ENCODE peak calls at places on chromosomes 4 and X, in seven cellular contexts. A is heart right ventricle, I is Peyer's patch, K is fibroblast of pulmonary artery, W is foreskin fibroblast, C is H9, F is astrocyte of the spinal cord. R is an unnamed sample.

GRCh38 chr4:143241892-143242291 is 57.2 kb downstream of the USP38 start:
- DNase-seq in W (no peak), A (no peak), C (no peak), I (no peak), K (peak; percentile 23), F (no peak), R (no peak)

GRCh38 chr4:48222491-48222890 is 47.1 kb downstream of the TEC start:
- DNase-seq in I (no peak), C (no peak), F (no peak), W (no peak), K (no peak), A (no peak), R (no peak)

GRCh38 chrX:68710870-68711576 is 63.6 kb downstream of the STARD8 start:
- DNase-seq in F (peak; percentile 37), A (no peak), C (peak; percentile 73), W (peak; percentile 32), K (peak; percentile 62), I (peak; percentile 53), R (no peak)

GRCh38 chrX:129781134-129782014 is 1.6 kb downstream of the SASH3 start:
- DNase-seq in K (no peak), I (peak; percentile 93), A (no peak), W (no peak), C (no peak), F (no peak), R (peak; percentile 66)

GRCh38 chrX:77743720-77744119 is 42.3 kb downstream of the ATRX start:
- DNase-seq in W (no peak), A (no peak), K (no peak), I (no peak), C (no peak), F (peak; percentile 8), R (no peak)

GRCh38 chrX:135086197-135086854 is 34.0 kb downstream of the ETDB start:
- DNase-seq in K (peak; percentile 68), A (peak; percentile 16), F (peak; percentile 56), W (peak; percentile 71), I (peak; percentile 63), C (peak; percentile 53), R (no peak)

GRCh38 chr4:71259911-71260331 is 78.9 kb upstream of the SLC4A4 start:
- DNase-seq in F (no peak), K (peak; percentile 16), I (no peak), W (no peak), A (peak; percentile 26), C (no peak), R (no peak)

GRCh38 chr4:1832690-1833089 is 23.3 kb downstream of the LETM1 start:
- DNase-seq in C (no peak), K (no peak), I (no peak), W (no peak), F (no peak), A (no peak), R (no peak)

GRCh38 chr4:84503495-84504437 is 4.7 kb upstream of the NKX6-1 start:
- DNase-seq in I (no peak), C (no peak), A (peak; percentile 23), F (peak; percentile 80), K (peak; percentile 79), W (peak; percentile 81), R (no peak)

GRCh38 chr4:13522282-13523104 is 21.8 kb downstream of the NKX3-2 start:
- DNase-seq in A (no peak), F (no peak), I (no peak), K (no peak), W (peak; percentile 14), C (no peak), R (no peak)

GRCh38 chrX:53571494-53571893 is 115.0 kb downstream of the HUWE1 start:
- DNase-seq in K (no peak), F (no peak), W (no peak), I (no peak), C (no peak), A (no peak), R (no peak)
- TF ChIP-seq CTCF in K (no peak), F (no peak), W (no peak), I (no peak), C (no peak), A (no peak), R (no peak)

GRCh38 chrX:17743913-17744312 is 6.6 kb downstream of the SCML1 start:
- DNase-seq in I (no peak), K (no peak), A (no peak), C (no peak), W (no peak), F (no peak), R (no peak)

GRCh38 chrX:17748684-17749083 is 11.4 kb downstream of the SCML1 start:
- DNase-seq in K (no peak), C (no peak), W (no peak), A (no peak), I (no peak), F (no peak), R (no peak)

GRCh38 chrX:17741123-17741511 is 3.8 kb downstream of the SCML1 start:
- DNase-seq in W (no peak), F (no peak), C (no peak), A (no peak), I (no peak), K (no peak), R (no peak)

GRCh38 chrX:17747692-17748091 is 10.4 kb downstream of the SCML1 start:
- DNase-seq in I (no peak), W (no peak), F (no peak), K (no peak), C (no peak), A (no peak), R (no peak)

GRCh38 chrX:17744896-17745523 is 7.7 kb downstream of the SCML1 start:
- DNase-seq in K (no peak), I (no peak), C (no peak), F (peak; percentile 24), A (no peak), W (peak; percentile 34), R (no peak)
- TF ChIP-seq CTCF in K (peak; percentile 22), I (no peak), C (peak; percentile 66), F (peak; percentile 15), A (peak; percentile 41), W (peak; percentile 13), R (no peak)

DNA sequence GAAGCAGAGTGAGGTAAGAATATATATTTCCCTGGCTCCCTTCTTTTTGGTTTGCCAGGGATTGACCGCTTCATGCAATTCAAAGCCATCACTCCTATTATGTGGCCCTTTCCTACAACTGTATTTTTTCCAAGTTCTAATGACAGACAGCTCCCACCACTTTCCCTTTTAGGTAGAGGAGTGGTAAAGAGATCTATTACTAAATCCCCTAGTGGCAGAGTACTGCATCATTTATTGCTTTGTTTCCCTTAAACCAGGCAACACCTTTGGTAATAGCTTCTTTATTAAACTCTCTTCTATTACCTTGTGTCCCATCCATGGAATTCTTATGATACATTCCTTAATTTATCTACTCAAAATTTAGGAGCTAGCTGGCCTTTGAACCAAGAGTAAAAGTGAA is 90.7 kb downstream of the CNOT6L start:
- DNase-seq in F (no peak), I (no peak), C (no peak), K (no peak), A (no peak), W (no peak), R (no peak)
- TF ChIP-seq CTCF in F (no peak), I (no peak), C (peak; percentile 53), K (no peak), A (no peak), W (no peak), R (no peak)

GRCh38 chr4:118352843-118353373 is at the start of gene PRSS12:
- DNase-seq in A (peak; percentile 10), K (peak; percentile 44), F (peak; percentile 64), C (peak; percentile 86), W (peak; percentile 95), I (peak; percentile 84), R (peak; percentile 27)
- TF ChIP-seq CTCF in A (peak; percentile 57), K (peak; percentile 31), F (peak; percentile 76), C (peak; percentile 94), W (peak; percentile 71), I (peak; percentile 33), R (peak; percentile 26)

GRCh38 chrX:7852166-7852565 is 9.2 kb downstream of the VCX start:
- DNase-seq in I (no peak), C (no peak), K (no peak), F (no peak), A (no peak), W (no peak), R (no peak)
- TF ChIP-seq CTCF in I (no peak), C (peak; percentile 69), K (no peak), F (no peak), A (no peak), W (no peak), R (no peak)

GRCh38 chr4:67892253-67892652 is 8.5 kb upstream of the TMPRSS11D start:
- DNase-seq in W (no peak), I (no peak), A (no peak), F (no peak), C (no peak), K (no peak), R (no peak)

GRCh38 chr4:67896421-67897065 is 12.7 kb upstream of the TMPRSS11D start:
- DNase-seq in C (no peak), W (no peak), A (no peak), F (no peak), K (no peak), I (no peak), R (no peak)

GRCh38 chr4:67897686-67898085 is 13.9 kb upstream of the TMPRSS11D start:
- DNase-seq in W (no peak), F (no peak), C (no peak), K (no peak), A (no peak), I (no peak), R (no peak)

GRCh38 chr4:67891645-67892044 is 7.8 kb upstream of the TMPRSS11D start:
- DNase-seq in K (no peak), I (no peak), W (no peak), A (no peak), F (no peak), C (no peak), R (no peak)

GRCh38 chr4:67892905-67893304 is 9.1 kb upstream of the TMPRSS11D start:
- DNase-seq in F (no peak), K (no peak), C (peak; percentile 48), I (no peak), W (peak; percentile 52), A (no peak), R (no peak)
- TF ChIP-seq CTCF in F (no peak), K (no peak), C (peak; percentile 66), I (no peak), W (peak; percentile 38), A (no peak), R (no peak)

DNA sequence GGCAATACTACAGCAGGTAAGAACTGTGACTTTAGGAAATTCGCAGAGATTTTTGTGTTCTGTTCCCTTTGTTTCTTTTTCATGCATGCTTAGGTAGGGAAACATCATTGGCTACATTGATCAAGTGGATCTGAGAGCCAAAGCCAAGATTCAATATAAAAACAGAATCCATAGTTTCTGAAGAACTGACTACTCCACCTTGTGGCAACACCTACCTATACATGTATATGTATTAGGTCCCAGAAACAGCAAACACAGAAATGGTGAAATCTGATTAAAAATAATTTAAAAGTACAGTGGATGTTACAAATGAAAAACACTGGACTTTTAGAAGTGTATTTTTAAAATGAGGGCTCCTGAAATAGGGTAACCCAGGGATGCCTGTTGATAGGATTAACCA is 322.6 kb upstream of the MAOA start:
- DNase-seq in C (no peak), I (no peak), W (no peak), A (no peak), F (no peak), K (peak; percentile 5), R (no peak)
- TF ChIP-seq CTCF in C (peak; percentile 64), I (no peak), W (no peak), A (no peak), F (no peak), K (no peak), R (no peak)

R was measured in natural killer cell.